ENCODE peak calls at places on chromosomes 2 and 18, in six cellular contexts. H is AG04449, M is astrocyte of the spinal cord, S is NCI-H510A treated with DMSO at 0.1 percent for 48 hours, Q is vagina, Z is BJ. A is an unnamed sample.

GRCh38 chr2:98882971-98883779 is 52.9 kb downstream of the CRACDL start:
- DNase-seq in Q (no peak), S (no peak), Z (no peak), M (no peak), H (no peak), A (no peak)

GRCh38 chr2:241550616-241551580 is 7.6 kb upstream of the BOK start:
- DNase-seq in Q (no peak), H (no peak), M (no peak), S (peak; percentile 77), Z (no peak), A (no peak)

GRCh38 chr2:26885651-26886329 is 37.9 kb downstream of the DPYSL5 start:
- DNase-seq in M (no peak), S (no peak), Z (no peak), H (no peak), Q (no peak), A (no peak)

GRCh38 chr2:60549250-60550150 is 4.0 kb downstream of the BCL11A start:
- DNase-seq in M (peak; percentile 45), Q (no peak), H (no peak), S (peak; percentile 76), Z (no peak), A (peak; percentile 45)

GRCh38 chr2:219104107-219105050 is 43.7 kb upstream of the IHH start:
- DNase-seq in M (peak; percentile 36), Z (peak; percentile 40), S (peak; percentile 9), H (no peak), Q (no peak), A (no peak)

GRCh38 chr2:211331736-211332135 is 775.3 kb downstream of the CPS1 start:
- DNase-seq in M (no peak), Z (no peak), H (no peak), Q (no peak), S (no peak), A (no peak)

GRCh38 chr2:166361351-166362153 is 14.2 kb downstream of the SCN9A start:
- DNase-seq in S (peak; percentile 6), M (peak; percentile 64), H (no peak), Z (no peak), Q (no peak), A (no peak)

GRCh38 chr2:181348091-181348837 is 108.9 kb upstream of the ITGA4 start:
- DNase-seq in Z (no peak), M (no peak), S (no peak), Q (no peak), H (no peak), A (no peak)

GRCh38 chr18:13446581-13447470 is 228.3 kb downstream of the LDLRAD4 start:
- DNase-seq in S (no peak), H (no peak), M (peak; percentile 34), Q (no peak), Z (no peak), A (no peak)

GRCh38 chr18:12968619-12969018 is 20.8 kb downstream of the SEH1L start:
- DNase-seq in H (no peak), M (no peak), Z (no peak), Q (no peak), S (no peak), A (no peak)

GRCh38 chr2:205058409-205058808 is 513.1 kb downstream of the PARD3B start:
- DNase-seq in Z (no peak), H (no peak), S (no peak), Q (no peak), M (no peak), A (no peak)

GRCh38 chr2:125696573-125696972 is 959.4 kb upstream of the GYPC start:
- DNase-seq in S (no peak), M (no peak), Q (no peak), Z (no peak), H (no peak), A (no peak)

GRCh38 chr2:84458436-84459027 is 548 bp downstream of the SUCLG1 start:
- DNase-seq in H (no peak), Q (no peak), M (no peak), S (no peak), Z (no peak), A (no peak)

GRCh38 chr18:63979409-63979908 is 9.6 kb downstream of the SERPINB8 start:
- DNase-seq in H (no peak), M (peak; percentile 73), S (peak; percentile 80), Q (no peak), Z (peak; percentile 17), A (no peak)

GRCh38 chr2:68813596-68813995 is 57.6 kb downstream of the BMP10 start:
- DNase-seq in H (no peak), M (no peak), Z (no peak), Q (no peak), S (no peak), A (no peak)

GRCh38 chr2:160402997-160403979 is 90.3 kb downstream of the RBMS1 start:
- DNase-seq in M (no peak), S (no peak), Q (no peak), Z (no peak), H (no peak), A (no peak)

GRCh38 chr2:18381451-18381850 is 179.0 kb downstream of the RDH14 start:
- DNase-seq in M (no peak), Q (no peak), Z (no peak), S (no peak), H (no peak), A (no peak)

GRCh38 chr2:1654696-1655374 is 89.5 kb downstream of the PXDN start:
- DNase-seq in M (peak; percentile 32), H (no peak), Q (no peak), Z (no peak), S (no peak), A (no peak)

GRCh38 chr2:129797489-129798300 is 181.8 kb upstream of the RAB6C start:
- DNase-seq in M (no peak), Z (no peak), Q (peak; percentile 82), S (no peak), H (no peak), A (no peak)

GRCh38 chr18:31555971-31556747 is 35.5 kb upstream of the TTR start:
- DNase-seq in H (peak; percentile 14), Q (no peak), S (peak; percentile 95), Z (peak; percentile 26), M (peak; percentile 80), A (no peak)